ENCODE peak calls at places on chromosome 19, in four cellular contexts. One of them, this sample, is unnamed.

GRCh38 chr19:7799640-7800355 is 30.2 kb upstream of the EVI5L start:
- DNase-seq in GM12878: no peak
- DNase-seq in HepG2: peak; percentile 60
- DNase-seq in H1: peak; percentile 41
- DNase-seq in this sample: peak; percentile 72

GRCh38 chr19:41192574-41193419 is at the start of gene CYP2S1:
- DNase-seq in GM12878: no peak
- DNase-seq in HepG2: no peak
- DNase-seq in H1: no peak
- DNase-seq in this sample: peak; percentile 86

GRCh38 chr19:40410030-40410389 is 3.2 kb downstream of the PRX start:
- DNase-seq in GM12878: no peak
- DNase-seq in HepG2: no peak
- DNase-seq in H1: no peak
- DNase-seq in this sample: no peak

GRCh38 chr19:23436318-23436717 is 41.0 kb upstream of the ZNF91 start:
- DNase-seq in GM12878: no peak
- DNase-seq in HepG2: no peak
- DNase-seq in H1: no peak
- DNase-seq in this sample: peak; percentile 10

GRCh38 chr19:4694211-4694987 is 24.3 kb upstream of the MYDGF start:
- DNase-seq in GM12878: no peak
- DNase-seq in HepG2: no peak
- DNase-seq in H1: no peak
- DNase-seq in this sample: peak; percentile 34

GRCh38 chr19:48835734-48836088 is 580 bp downstream of the HSD17B14 start:
- DNase-seq in GM12878: peak; percentile 82
- DNase-seq in HepG2: peak; percentile 82
- DNase-seq in H1: peak; percentile 78
- DNase-seq in this sample: peak; percentile 89

GRCh38 chr19:13974073-13974472 is 21.8 kb downstream of the DCAF15 start:
- DNase-seq in GM12878: no peak
- DNase-seq in HepG2: no peak
- DNase-seq in H1: peak; percentile 70
- DNase-seq in this sample: peak; percentile 82

GRCh38 chr19:56162258-56162657 is 13.6 kb upstream of the GALP start:
- DNase-seq in GM12878: no peak
- DNase-seq in HepG2: no peak
- DNase-seq in H1: no peak
- DNase-seq in this sample: peak; percentile 67

GRCh38 chr19:8454218-8454617 is 9.4 kb downstream of the HNRNPM start:
- DNase-seq in GM12878: no peak
- DNase-seq in HepG2: no peak
- DNase-seq in H1: no peak
- DNase-seq in this sample: no peak

GRCh38 chr19:15875075-15875474 is 22.8 kb downstream of the CYP4F2 start:
- DNase-seq in GM12878: no peak
- DNase-seq in HepG2: no peak
- DNase-seq in H1: no peak
- DNase-seq in this sample: no peak

GRCh38 chr19:29583196-29584006 is 22.7 kb upstream of the POP4 start:
- DNase-seq in GM12878: no peak
- DNase-seq in HepG2: no peak
- DNase-seq in H1: no peak
- DNase-seq in this sample: no peak

GRCh38 chr19:50460161-50460765 is 16.0 kb upstream of the EMC10 start:
- DNase-seq in GM12878: peak; percentile 75
- DNase-seq in HepG2: peak; percentile 91
- DNase-seq in H1: no peak
- DNase-seq in this sample: no peak

GRCh38 chr19:1104452-1105216 is 840 bp downstream of the GPX4 start:
- DNase-seq in GM12878: no peak
- DNase-seq in HepG2: peak; percentile 72
- DNase-seq in H1: no peak
- DNase-seq in this sample: peak; percentile 81

GRCh38 chr19:35879068-35879467 is 10.7 kb downstream of the APLP1 start:
- DNase-seq in GM12878: no peak
- DNase-seq in HepG2: no peak
- DNase-seq in H1: no peak
- DNase-seq in this sample: peak; percentile 43

GRCh38 chr19:35882074-35882832 is 13.9 kb downstream of the APLP1 start:
- DNase-seq in GM12878: peak; percentile 33
- DNase-seq in HepG2: peak; percentile 64
- DNase-seq in H1: no peak
- DNase-seq in this sample: peak; percentile 45

GRCh38 chr19:35885225-35885624 is 15.1 kb downstream of the NFKBID start:
- DNase-seq in GM12878: no peak
- DNase-seq in HepG2: no peak
- DNase-seq in H1: no peak
- DNase-seq in this sample: no peak

GRCh38 chr19:35883920-35884319 is 15.5 kb downstream of the APLP1 start:
- DNase-seq in GM12878: no peak
- DNase-seq in HepG2: no peak
- DNase-seq in H1: no peak
- DNase-seq in this sample: no peak

GRCh38 chr19:35879770-35880317 is 11.5 kb downstream of the APLP1 start:
- DNase-seq in GM12878: no peak
- DNase-seq in HepG2: peak; percentile 73
- DNase-seq in H1: peak; percentile 64
- DNase-seq in this sample: peak; percentile 91
- TF ChIP-seq BRCA1 in GM12878: no peak
- TF ChIP-seq BRCA1 in HepG2: peak; percentile 97
- TF ChIP-seq BRCA1 in H1: no peak
- TF ChIP-seq BRCA1 in this sample: no peak

DNA sequence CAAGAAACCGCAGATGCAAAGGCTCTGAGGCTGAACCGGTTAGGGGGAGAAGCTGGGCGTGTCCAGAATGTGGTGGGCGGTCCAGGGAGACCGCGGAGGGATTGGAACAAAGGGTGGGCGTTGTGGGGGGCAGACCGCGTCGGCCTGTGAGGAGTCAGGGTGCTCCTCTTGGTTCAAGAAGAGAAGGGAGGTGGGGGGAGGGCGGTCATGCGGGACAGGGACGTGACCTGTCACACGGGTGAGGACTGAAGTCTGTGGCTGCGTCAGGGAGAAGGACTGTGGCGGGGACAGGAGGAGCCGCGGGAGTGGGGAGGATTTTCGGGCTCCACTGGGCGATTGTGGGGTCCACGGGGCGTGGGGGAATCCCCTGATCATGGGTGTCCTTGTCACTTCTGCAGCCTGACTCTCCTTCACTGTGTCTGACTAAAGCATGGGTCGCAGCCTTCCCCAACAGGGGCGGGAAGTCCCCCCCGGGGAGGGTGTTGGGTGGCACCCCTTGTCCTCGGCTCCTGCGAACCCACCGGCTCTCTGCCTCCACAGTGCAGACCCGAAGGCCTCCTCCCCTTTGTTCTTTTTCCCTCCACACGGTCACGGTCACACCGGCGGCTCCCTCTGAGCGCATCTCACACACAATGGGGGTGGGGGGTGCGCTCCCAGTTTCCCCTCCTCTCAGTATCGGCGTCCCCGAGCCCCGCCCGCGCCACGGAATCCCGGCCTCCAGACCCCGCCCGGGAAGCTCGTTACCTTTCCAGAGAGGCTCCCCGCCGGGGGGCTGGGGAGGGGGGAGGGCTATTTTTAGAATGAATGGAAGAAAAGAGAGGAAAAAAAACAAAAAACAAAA is 16.4 kb upstream of the KCNN1 start:
- DNase-seq in GM12878: no peak
- DNase-seq in HepG2: no peak
- DNase-seq in H1: no peak
- DNase-seq in this sample: peak; percentile 29
- TF ChIP-seq RFX5 in GM12878: no peak
- TF ChIP-seq RFX5 in HepG2: no peak
- TF ChIP-seq RFX5 in H1: no peak
- TF ChIP-seq RFX5 in this sample: no peak

GRCh38 chr19:38193445-38193844 is 30.6 kb downstream of the DPF1 start:
- DNase-seq in GM12878: no peak
- DNase-seq in HepG2: no peak
- DNase-seq in H1: no peak
- DNase-seq in this sample: no peak
- TF ChIP-seq BRCA1 in GM12878: no peak
- TF ChIP-seq BRCA1 in HepG2: no peak
- TF ChIP-seq BRCA1 in H1: no peak
- TF ChIP-seq BRCA1 in this sample: no peak

GRCh38 chr19:44745887-44746600 is 2.5 kb upstream of the BCL3 start:
- DNase-seq in GM12878: no peak
- DNase-seq in HepG2: no peak
- DNase-seq in H1: no peak
- DNase-seq in this sample: no peak

GRCh38 chr19:44747739-44748425 is 626 bp upstream of the BCL3 start:
- DNase-seq in GM12878: no peak
- DNase-seq in HepG2: peak; percentile 50
- DNase-seq in H1: no peak
- DNase-seq in this sample: no peak

GRCh38 chr19:44746616-44746945 is 1.9 kb upstream of the BCL3 start:
- DNase-seq in GM12878: no peak
- DNase-seq in HepG2: no peak
- DNase-seq in H1: no peak
- DNase-seq in this sample: no peak

GRCh38 chr19:44748426-44749254 is at the start of gene BCL3:
- DNase-seq in GM12878: no peak
- DNase-seq in HepG2: no peak
- DNase-seq in H1: no peak
- DNase-seq in this sample: peak; percentile 82

GRCh38 chr19:44746946-44747738 is 1.4 kb upstream of the BCL3 start:
- DNase-seq in GM12878: peak; percentile 59
- DNase-seq in HepG2: peak; percentile 80
- DNase-seq in H1: no peak
- DNase-seq in this sample: peak; percentile 94
- TF ChIP-seq RFX5 in GM12878: no peak
- TF ChIP-seq RFX5 in HepG2: no peak
- TF ChIP-seq RFX5 in H1: no peak
- TF ChIP-seq RFX5 in this sample: no peak

GRCh38 chr19:47427241-47428176 is 8.2 kb upstream of the MEIS3 start:
- DNase-seq in GM12878: no peak
- DNase-seq in HepG2: peak; percentile 33
- DNase-seq in H1: peak; percentile 78
- DNase-seq in this sample: peak; percentile 80
- TF ChIP-seq BRCA1 in GM12878: no peak
- TF ChIP-seq BRCA1 in HepG2: no peak
- TF ChIP-seq BRCA1 in H1: no peak
- TF ChIP-seq BRCA1 in this sample: no peak

GRCh38 chr19:31892060-31892459 is 453.4 kb upstream of the ZNF507 start:
- DNase-seq in GM12878: no peak
- DNase-seq in HepG2: no peak
- DNase-seq in H1: no peak
- DNase-seq in this sample: no peak
- TF ChIP-seq RFX5 in GM12878: no peak
- TF ChIP-seq RFX5 in HepG2: no peak
- TF ChIP-seq RFX5 in H1: no peak
- TF ChIP-seq RFX5 in this sample: no peak